ENCODE peak calls at places on chromosome 12, in nine cellular contexts. G is cardiac muscle cell; R is H4; L is lower leg skin; O is SHP77 treated with DMSO at 0.1 percent for 48 hours; A is stimulated activated CD4-positive, alpha-beta T cell treated with anti-CD3 and anti-CD28 coated beads, Interleukin-1b, Interleukin-23, amount 100 ng/mL, for 24 hours; X is ACHN; S is fibroblast of the aortic adventitia; I is OCI-M1. E is an unnamed sample.

GRCh38 chr12:46380881-46381280 is 8.3 kb upstream of the SLC38A2 start:
- DNase-seq in G (peak), R (no peak), L (no peak), O (no peak), A (no peak), X (no peak), S (no peak), I (no peak), E (no peak)

GRCh38 chr12:24752763-24753462 is 196.0 kb downstream of the BCAT1 start:
- DNase-seq in G (no peak), R (no peak), L (no peak), O (no peak), A (no peak), X (peak), S (no peak), I (no peak), E (no peak)

GRCh38 chr12:108854453-108855283 is 2.7 kb downstream of the SSH1 start:
- DNase-seq in G (peak), R (peak), L (no peak), O (no peak), A (no peak), X (peak), S (peak), I (no peak), E (no peak)

GRCh38 chr12:26633591-26634210 is 199.3 kb downstream of the ITPR2 start:
- DNase-seq in G (peak), R (peak), L (no peak), O (no peak), A (no peak), X (peak), S (peak), I (no peak), E (no peak)

GRCh38 chr12:111785651-111786050 is 18.9 kb downstream of the ALDH2 start:
- DNase-seq in G (peak), R (no peak), L (no peak), O (no peak), A (no peak), X (no peak), S (peak), I (no peak), E (no peak)

GRCh38 chr12:120670667-120671066 is 16.3 kb upstream of the MLEC start:
- DNase-seq in G (no peak), R (no peak), L (no peak), O (no peak), A (no peak), X (no peak), S (no peak), I (no peak), E (no peak)

GRCh38 chr12:130031571-130032189 is 127.9 kb upstream of the TMEM132D start:
- DNase-seq in G (peak), R (peak), L (no peak), O (peak), A (peak), X (peak), S (no peak), I (peak), E (peak)

GRCh38 chr12:104957388-104958008 is 592 bp downstream of the SLC41A2 start:
- DNase-seq in G (no peak), R (no peak), L (no peak), O (no peak), A (peak), X (peak), S (no peak), I (no peak), E (no peak)

GRCh38 chr12:25495336-25496097 is 57.6 kb downstream of the LMNTD1 start:
- DNase-seq in G (peak), R (peak), L (no peak), O (no peak), A (no peak), X (peak), S (peak), I (no peak), E (no peak)

GRCh38 chr12:118190266-118190665 is 54.3 kb downstream of the PEBP1 start:
- DNase-seq in G (peak), R (no peak), L (no peak), O (peak), A (no peak), X (no peak), S (peak), I (no peak), E (no peak)

GRCh38 chr12:124386661-124387509 is 92.0 kb downstream of the RFLNA start:
- DNase-seq in G (no peak), R (no peak), L (no peak), O (no peak), A (no peak), X (peak), S (no peak), I (no peak), E (no peak)

GRCh38 chr12:105672576-105672975 is 342.1 kb downstream of the C12orf75 start:
- DNase-seq in G (peak), R (no peak), L (peak), O (no peak), A (no peak), X (no peak), S (no peak), I (no peak), E (no peak)

GRCh38 chr12:14211829-14212455 is 153.5 kb upstream of the ATF7IP start:
- DNase-seq in G (no peak), R (no peak), L (no peak), O (no peak), A (no peak), X (no peak), S (no peak), I (no peak), E (no peak)

GRCh38 chr12:10016881-10017280 is 6.5 kb downstream of the CLEC12B start:
- DNase-seq in G (peak), R (no peak), L (no peak), O (no peak), A (no peak), X (no peak), S (peak), I (peak), E (no peak)

GRCh38 chr12:114628199-114628598 is 55.8 kb downstream of the TBX3 start:
- DNase-seq in G (no peak), R (no peak), L (no peak), O (no peak), A (no peak), X (no peak), S (no peak), I (no peak), E (no peak)

GRCh38 chr12:131454418-131455217 is 256.3 kb upstream of the SFSWAP start:
- DNase-seq in G (peak), R (no peak), L (no peak), O (peak), A (peak), X (peak), S (no peak), I (peak), E (peak)

GRCh38 chr12:42237853-42238239 is 202 bp downstream of the YAF2 start:
- DNase-seq in G (no peak), R (no peak), L (no peak), O (no peak), A (peak), X (no peak), S (no peak), I (no peak), E (no peak)

GRCh38 chr12:109833307-109834189 is at the start of gene TRPV4:
- DNase-seq in G (peak), R (no peak), L (no peak), O (no peak), A (no peak), X (peak), S (peak), I (no peak), E (no peak)

GRCh38 chr12:32585680-32586079 is 93.4 kb upstream of the DNM1L start:
- DNase-seq in G (no peak), R (no peak), L (no peak), O (no peak), A (no peak), X (no peak), S (no peak), I (no peak), E (no peak)

GRCh38 chr12:90173499-90174197 is 465.0 kb upstream of the ATP2B1 start:
- DNase-seq in G (no peak), R (no peak), L (no peak), O (no peak), A (no peak), X (no peak), S (no peak), I (no peak), E (no peak)

GRCh38 chr12:1562813-1563412 is 31.5 kb downstream of the FBXL14 start:
- DNase-seq in G (peak), R (no peak), L (no peak), O (no peak), A (no peak), X (no peak), S (peak), I (no peak), E (no peak)

E was measured in iPS DF 6.9.